ENCODE peak calls at places on chromosome 1, in nine cellular contexts. One of them, this sample, is unnamed.

GRCh38 chr1:156664046-156664948 is 12.9 kb downstream of the NES start:
- DNase-seq in HCT116: no peak
- DNase-seq in sigmoid colon: no peak
- DNase-seq in prostate gland: no peak
- DNase-seq in suprapubic skin: no peak
- DNase-seq in ovary: no peak
- DNase-seq in uterus: peak; percentile 31
- DNase-seq in tibial nerve: no peak
- DNase-seq in IMR-90: peak; percentile 58
- DNase-seq in this sample: no peak

GRCh38 chr1:168391759-168392681 is 111.3 kb downstream of the TBX19 start:
- DNase-seq in uterus: no peak
- DNase-seq in IMR-90: no peak
- DNase-seq in prostate gland: peak; percentile 23
- DNase-seq in sigmoid colon: peak; percentile 86
- DNase-seq in tibial nerve: no peak
- DNase-seq in ovary: no peak
- DNase-seq in suprapubic skin: no peak
- DNase-seq in HCT116: no peak
- DNase-seq in this sample: no peak

GRCh38 chr1:97832490-97832889 is 88.3 kb downstream of the DPYD start:
- DNase-seq in ovary: no peak
- DNase-seq in IMR-90: no peak
- DNase-seq in sigmoid colon: no peak
- DNase-seq in uterus: no peak
- DNase-seq in HCT116: no peak
- DNase-seq in suprapubic skin: no peak
- DNase-seq in tibial nerve: no peak
- DNase-seq in prostate gland: no peak
- DNase-seq in this sample: no peak

GRCh38 chr1:85325920-85326319 is 49.5 kb upstream of the BCL10 start:
- DNase-seq in sigmoid colon: no peak
- DNase-seq in HCT116: no peak
- DNase-seq in IMR-90: no peak
- DNase-seq in prostate gland: no peak
- DNase-seq in tibial nerve: no peak
- DNase-seq in suprapubic skin: no peak
- DNase-seq in ovary: no peak
- DNase-seq in uterus: no peak
- DNase-seq in this sample: no peak

GRCh38 chr1:202967684-202968281 is 726 bp upstream of the CYB5R1 start:
- DNase-seq in sigmoid colon: no peak
- DNase-seq in uterus: no peak
- DNase-seq in tibial nerve: no peak
- DNase-seq in HCT116: no peak
- DNase-seq in IMR-90: no peak
- DNase-seq in prostate gland: no peak
- DNase-seq in ovary: no peak
- DNase-seq in suprapubic skin: no peak
- DNase-seq in this sample: no peak

GRCh38 chr1:95388041-95388440 is 154.0 kb downstream of the RWDD3 start:
- DNase-seq in IMR-90: no peak
- DNase-seq in tibial nerve: no peak
- DNase-seq in HCT116: no peak
- DNase-seq in ovary: no peak
- DNase-seq in suprapubic skin: no peak
- DNase-seq in sigmoid colon: no peak
- DNase-seq in prostate gland: no peak
- DNase-seq in uterus: no peak
- DNase-seq in this sample: no peak

GRCh38 chr1:33094971-33095604 is 14.1 kb downstream of the AZIN2 start:
- DNase-seq in HCT116: peak; percentile 60
- DNase-seq in uterus: peak; percentile 67
- DNase-seq in IMR-90: peak; percentile 71
- DNase-seq in suprapubic skin: no peak
- DNase-seq in tibial nerve: peak; percentile 45
- DNase-seq in ovary: peak; percentile 76
- DNase-seq in sigmoid colon: peak; percentile 74
- DNase-seq in prostate gland: peak; percentile 52
- DNase-seq in this sample: no peak

GRCh38 chr1:241453732-241454131 is 65.8 kb downstream of the FH start:
- DNase-seq in sigmoid colon: no peak
- DNase-seq in prostate gland: no peak
- DNase-seq in tibial nerve: no peak
- DNase-seq in uterus: no peak
- DNase-seq in suprapubic skin: no peak
- DNase-seq in ovary: no peak
- DNase-seq in HCT116: no peak
- DNase-seq in IMR-90: no peak
- DNase-seq in this sample: no peak

GRCh38 chr1:44293761-44294315 is 61.2 kb downstream of the ERI3 start:
- DNase-seq in IMR-90: no peak
- DNase-seq in sigmoid colon: peak; percentile 58
- DNase-seq in tibial nerve: no peak
- DNase-seq in prostate gland: no peak
- DNase-seq in HCT116: no peak
- DNase-seq in uterus: no peak
- DNase-seq in ovary: no peak
- DNase-seq in suprapubic skin: no peak
- DNase-seq in this sample: peak; percentile 67

GRCh38 chr1:147833231-147833840 is 69.3 kb upstream of the GJA8 start:
- DNase-seq in sigmoid colon: no peak
- DNase-seq in IMR-90: no peak
- DNase-seq in uterus: no peak
- DNase-seq in HCT116: no peak
- DNase-seq in suprapubic skin: no peak
- DNase-seq in tibial nerve: no peak
- DNase-seq in prostate gland: no peak
- DNase-seq in ovary: no peak
- DNase-seq in this sample: no peak

GRCh38 chr1:178057131-178057765 is 36.7 kb upstream of the RASAL2 start:
- DNase-seq in IMR-90: no peak
- DNase-seq in ovary: no peak
- DNase-seq in suprapubic skin: no peak
- DNase-seq in sigmoid colon: no peak
- DNase-seq in prostate gland: no peak
- DNase-seq in HCT116: no peak
- DNase-seq in uterus: no peak
- DNase-seq in tibial nerve: no peak
- DNase-seq in this sample: no peak

GRCh38 chr1:83832194-83832593 is 166.7 kb downstream of the TTLL7 start:
- DNase-seq in sigmoid colon: no peak
- DNase-seq in suprapubic skin: no peak
- DNase-seq in prostate gland: no peak
- DNase-seq in tibial nerve: no peak
- DNase-seq in uterus: no peak
- DNase-seq in HCT116: no peak
- DNase-seq in ovary: no peak
- DNase-seq in IMR-90: no peak
- DNase-seq in this sample: no peak

GRCh38 chr1:5484451-5485165 is 507.6 kb downstream of the NPHP4 start:
- DNase-seq in HCT116: no peak
- DNase-seq in tibial nerve: no peak
- DNase-seq in ovary: no peak
- DNase-seq in uterus: no peak
- DNase-seq in prostate gland: no peak
- DNase-seq in suprapubic skin: no peak
- DNase-seq in IMR-90: no peak
- DNase-seq in sigmoid colon: no peak
- DNase-seq in this sample: no peak

GRCh38 chr1:30874176-30874575 is 34.4 kb downstream of the SDC3 start:
- DNase-seq in tibial nerve: no peak
- DNase-seq in suprapubic skin: no peak
- DNase-seq in ovary: no peak
- DNase-seq in sigmoid colon: no peak
- DNase-seq in IMR-90: no peak
- DNase-seq in prostate gland: no peak
- DNase-seq in HCT116: no peak
- DNase-seq in uterus: no peak
- DNase-seq in this sample: no peak

GRCh38 chr1:85427358-85427757 is 37.6 kb downstream of the DDAH1 start:
- DNase-seq in ovary: no peak
- DNase-seq in HCT116: no peak
- DNase-seq in prostate gland: peak; percentile 34
- DNase-seq in suprapubic skin: no peak
- DNase-seq in uterus: no peak
- DNase-seq in IMR-90: no peak
- DNase-seq in tibial nerve: no peak
- DNase-seq in sigmoid colon: no peak
- DNase-seq in this sample: peak; percentile 24

GRCh38 chr1:111214884-111215283 is 12.6 kb upstream of the CHI3L2 start:
- DNase-seq in uterus: no peak
- DNase-seq in ovary: no peak
- DNase-seq in sigmoid colon: no peak
- DNase-seq in suprapubic skin: no peak
- DNase-seq in IMR-90: no peak
- DNase-seq in HCT116: no peak
- DNase-seq in prostate gland: no peak
- DNase-seq in tibial nerve: no peak
- DNase-seq in this sample: no peak

GRCh38 chr1:33762962-33763361 is 100.9 kb upstream of the HMGB4 start:
- DNase-seq in HCT116: no peak
- DNase-seq in suprapubic skin: no peak
- DNase-seq in tibial nerve: no peak
- DNase-seq in uterus: no peak
- DNase-seq in IMR-90: no peak
- DNase-seq in prostate gland: no peak
- DNase-seq in sigmoid colon: no peak
- DNase-seq in ovary: no peak
- DNase-seq in this sample: no peak

GRCh38 chr1:9539829-9540550 is 725 bp downstream of the SLC25A33 start:
- DNase-seq in uterus: peak; percentile 39
- DNase-seq in ovary: peak; percentile 69
- DNase-seq in IMR-90: peak; percentile 21
- DNase-seq in HCT116: no peak
- DNase-seq in prostate gland: peak; percentile 50
- DNase-seq in suprapubic skin: no peak
- DNase-seq in tibial nerve: no peak
- DNase-seq in sigmoid colon: peak; percentile 82
- DNase-seq in this sample: no peak

GRCh38 chr1:64965239-64966157 is 851 bp downstream of the JAK1 start:
- DNase-seq in sigmoid colon: peak; percentile 90
- DNase-seq in prostate gland: peak; percentile 40
- DNase-seq in tibial nerve: peak; percentile 46
- DNase-seq in suprapubic skin: peak; percentile 88
- DNase-seq in IMR-90: peak; percentile 76
- DNase-seq in uterus: peak; percentile 70
- DNase-seq in HCT116: no peak
- DNase-seq in ovary: peak; percentile 72
- DNase-seq in this sample: peak; percentile 52

GRCh38 chr1:64961923-64962322 is 4.4 kb downstream of the JAK1 start:
- DNase-seq in HCT116: no peak
- DNase-seq in tibial nerve: no peak
- DNase-seq in suprapubic skin: no peak
- DNase-seq in IMR-90: no peak
- DNase-seq in sigmoid colon: no peak
- DNase-seq in prostate gland: no peak
- DNase-seq in ovary: no peak
- DNase-seq in uterus: no peak
- DNase-seq in this sample: no peak

GRCh38 chr1:64960731-64961130 is 5.6 kb downstream of the JAK1 start:
- DNase-seq in HCT116: no peak
- DNase-seq in uterus: no peak
- DNase-seq in sigmoid colon: no peak
- DNase-seq in suprapubic skin: no peak
- DNase-seq in tibial nerve: no peak
- DNase-seq in ovary: no peak
- DNase-seq in prostate gland: no peak
- DNase-seq in IMR-90: no peak
- DNase-seq in this sample: no peak

GRCh38 chr1:64962447-64962846 is 3.9 kb downstream of the JAK1 start:
- DNase-seq in IMR-90: no peak
- DNase-seq in ovary: no peak
- DNase-seq in uterus: no peak
- DNase-seq in HCT116: no peak
- DNase-seq in prostate gland: no peak
- DNase-seq in suprapubic skin: no peak
- DNase-seq in sigmoid colon: no peak
- DNase-seq in tibial nerve: no peak
- DNase-seq in this sample: no peak

DNA sequence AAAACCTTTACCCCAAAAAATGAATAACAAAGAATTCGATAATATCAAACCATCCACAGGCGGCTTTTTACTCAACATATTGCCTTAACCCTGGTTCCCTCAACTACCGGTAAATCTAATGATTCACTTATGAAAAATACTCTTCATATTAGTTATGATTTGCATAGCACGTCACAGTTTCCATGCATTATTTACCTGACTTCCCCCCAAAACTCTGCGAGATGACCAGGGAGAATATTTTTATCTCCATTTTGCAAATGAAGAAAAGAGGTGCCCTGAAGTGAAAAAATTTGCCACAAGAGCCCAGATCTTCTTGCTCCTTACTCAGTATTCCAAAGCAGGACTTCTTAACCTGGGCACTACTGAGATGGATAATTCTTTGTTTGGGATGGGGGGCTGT is 2.9 kb downstream of the JAK1 start:
- DNase-seq in prostate gland: no peak
- DNase-seq in IMR-90: no peak
- DNase-seq in suprapubic skin: no peak
- DNase-seq in uterus: no peak
- DNase-seq in sigmoid colon: no peak
- DNase-seq in HCT116: no peak
- DNase-seq in ovary: no peak
- DNase-seq in tibial nerve: no peak
- DNase-seq in this sample: no peak
- H3K4me1 ChIP-seq in prostate gland: no peaks in the 10 kb centered on the region
- H3K4me1 ChIP-seq in IMR-90: peaks cover 2% of the 10 kb centered on the region
- H3K4me1 ChIP-seq in suprapubic skin: peaks cover 47% of the 10 kb centered on the region
- H3K4me1 ChIP-seq in uterus: no peaks in the 10 kb centered on the region
- H3K4me1 ChIP-seq in sigmoid colon: no peaks in the 10 kb centered on the region
- H3K4me1 ChIP-seq in HCT116: peaks cover 8% of the 10 kb centered on the region
- H3K4me1 ChIP-seq in ovary: peaks cover 12% of the 10 kb centered on the region
- H3K4me1 ChIP-seq in tibial nerve: peaks cover 31% of the 10 kb centered on the region
- H3K4me1 ChIP-seq in this sample: peaks cover 66% of the 10 kb centered on the region

GRCh38 chr1:41021526-41022308 is at the start of gene SLFNL1:
- DNase-seq in ovary: no peak
- DNase-seq in suprapubic skin: no peak
- DNase-seq in sigmoid colon: no peak
- DNase-seq in uterus: no peak
- DNase-seq in HCT116: no peak
- DNase-seq in IMR-90: peak; percentile 37
- DNase-seq in prostate gland: no peak
- DNase-seq in tibial nerve: no peak
- DNase-seq in this sample: no peak
- TF ChIP-seq POLR2A in ovary: no peak
- TF ChIP-seq POLR2A in suprapubic skin: no peak
- TF ChIP-seq POLR2A in sigmoid colon: no peak
- TF ChIP-seq POLR2A in uterus: no peak
- TF ChIP-seq POLR2A in HCT116: no peak
- TF ChIP-seq POLR2A in IMR-90: no peak
- TF ChIP-seq POLR2A in prostate gland: no peak
- TF ChIP-seq POLR2A in tibial nerve: no peak
- TF ChIP-seq POLR2A in this sample: no peak

GRCh38 chr1:91830242-91831131 is 55.5 kb downstream of the TGFBR3 start:
- DNase-seq in sigmoid colon: peak; percentile 85
- DNase-seq in prostate gland: no peak
- DNase-seq in tibial nerve: peak; percentile 38
- DNase-seq in HCT116: no peak
- DNase-seq in ovary: peak; percentile 78
- DNase-seq in uterus: peak; percentile 77
- DNase-seq in suprapubic skin: no peak
- DNase-seq in IMR-90: peak; percentile 91
- DNase-seq in this sample: no peak
- TF ChIP-seq CTCF in sigmoid colon: no peak
- TF ChIP-seq CTCF in prostate gland: no peak
- TF ChIP-seq CTCF in tibial nerve: peak; percentile 24
- TF ChIP-seq CTCF in HCT116: no peak
- TF ChIP-seq CTCF in ovary: no peak
- TF ChIP-seq CTCF in uterus: peak; percentile 45
- TF ChIP-seq CTCF in suprapubic skin: peak; percentile 21
- TF ChIP-seq CTCF in IMR-90: peak; percentile 85
- TF ChIP-seq CTCF in this sample: peak; percentile 9

GRCh38 chr1:42173961-42174715 is 9.6 kb upstream of the GUCA2A start:
- DNase-seq in HCT116: no peak
- DNase-seq in uterus: no peak
- DNase-seq in ovary: no peak
- DNase-seq in tibial nerve: no peak
- DNase-seq in sigmoid colon: no peak
- DNase-seq in prostate gland: peak; percentile 97
- DNase-seq in suprapubic skin: no peak
- DNase-seq in IMR-90: peak; percentile 45
- DNase-seq in this sample: no peak
- H3K4me1 ChIP-seq in HCT116: peaks cover 4% of the 10 kb centered on the region
- H3K4me1 ChIP-seq in uterus: no peaks in the 10 kb centered on the region
- H3K4me1 ChIP-seq in ovary: peaks cover 7% of the 10 kb centered on the region
- H3K4me1 ChIP-seq in tibial nerve: peaks cover 8% of the 10 kb centered on the region
- H3K4me1 ChIP-seq in sigmoid colon: no peaks in the 10 kb centered on the region
- H3K4me1 ChIP-seq in prostate gland: peaks cover 23% of the 10 kb centered on the region
- H3K4me1 ChIP-seq in suprapubic skin: peaks cover 72% of the 10 kb centered on the region
- H3K4me1 ChIP-seq in IMR-90: peaks cover 5% of the 10 kb centered on the region
- H3K4me1 ChIP-seq in this sample: peaks cover 18% of the 10 kb centered on the region

This sample was measured in gastrocnemius medialis.